ENCODE peak calls at places on chromosome 16, in seven cellular contexts. One of them, this sample, is unnamed.

GRCh38 chr16:51607202-51607756 is 456.2 kb upstream of the SALL1 start:
- DNase-seq in stimulated activated CD8-positive, alpha-beta memory T cell treated with anti-CD3 and anti-CD28 coated beads, Interleukin-4, amount 100 ng/mL, for 1 hour: no peak
- DNase-seq in activated naive CD4-positive, alpha-beta T cell: no peak
- DNase-seq in choroid plexus epithelial cell: no peak
- DNase-seq in kidney tubule cell: no peak
- DNase-seq in NT2/D1: no peak
- DNase-seq in amygdala: no peak
- DNase-seq in this sample: no peak

GRCh38 chr16:10681310-10682308 is 13.1 kb downstream of the TEKT5 start:
- DNase-seq in stimulated activated CD8-positive, alpha-beta memory T cell treated with anti-CD3 and anti-CD28 coated beads, Interleukin-4, amount 100 ng/mL, for 1 hour: no peak
- DNase-seq in activated naive CD4-positive, alpha-beta T cell: no peak
- DNase-seq in choroid plexus epithelial cell: no peak
- DNase-seq in kidney tubule cell: no peak
- DNase-seq in NT2/D1: no peak
- DNase-seq in amygdala: no peak
- DNase-seq in this sample: no peak

GRCh38 chr16:84941916-84942315 is 69.4 kb downstream of the ZDHHC7 start:
- DNase-seq in stimulated activated CD8-positive, alpha-beta memory T cell treated with anti-CD3 and anti-CD28 coated beads, Interleukin-4, amount 100 ng/mL, for 1 hour: no peak
- DNase-seq in activated naive CD4-positive, alpha-beta T cell: no peak
- DNase-seq in choroid plexus epithelial cell: peak
- DNase-seq in kidney tubule cell: no peak
- DNase-seq in NT2/D1: no peak
- DNase-seq in amygdala: no peak
- DNase-seq in this sample: no peak

GRCh38 chr16:88659160-88659559 is 3.7 kb downstream of the MVD start:
- DNase-seq in stimulated activated CD8-positive, alpha-beta memory T cell treated with anti-CD3 and anti-CD28 coated beads, Interleukin-4, amount 100 ng/mL, for 1 hour: no peak
- DNase-seq in activated naive CD4-positive, alpha-beta T cell: no peak
- DNase-seq in choroid plexus epithelial cell: no peak
- DNase-seq in kidney tubule cell: no peak
- DNase-seq in NT2/D1: no peak
- DNase-seq in amygdala: no peak
- DNase-seq in this sample: no peak

GRCh38 chr16:86965840-86966239 is 351.4 kb downstream of the C16orf95 start:
- DNase-seq in stimulated activated CD8-positive, alpha-beta memory T cell treated with anti-CD3 and anti-CD28 coated beads, Interleukin-4, amount 100 ng/mL, for 1 hour: no peak
- DNase-seq in activated naive CD4-positive, alpha-beta T cell: no peak
- DNase-seq in choroid plexus epithelial cell: no peak
- DNase-seq in kidney tubule cell: no peak
- DNase-seq in NT2/D1: no peak
- DNase-seq in amygdala: no peak
- DNase-seq in this sample: no peak

GRCh38 chr16:67651847-67652246 is 6.9 kb downstream of the CARMIL2 start:
- DNase-seq in stimulated activated CD8-positive, alpha-beta memory T cell treated with anti-CD3 and anti-CD28 coated beads, Interleukin-4, amount 100 ng/mL, for 1 hour: no peak
- DNase-seq in activated naive CD4-positive, alpha-beta T cell: no peak
- DNase-seq in choroid plexus epithelial cell: no peak
- DNase-seq in kidney tubule cell: no peak
- DNase-seq in NT2/D1: no peak
- DNase-seq in amygdala: no peak
- DNase-seq in this sample: no peak

GRCh38 chr16:1723450-1724147 is 17.6 kb downstream of the MAPK8IP3 start:
- DNase-seq in stimulated activated CD8-positive, alpha-beta memory T cell treated with anti-CD3 and anti-CD28 coated beads, Interleukin-4, amount 100 ng/mL, for 1 hour: no peak
- DNase-seq in activated naive CD4-positive, alpha-beta T cell: no peak
- DNase-seq in choroid plexus epithelial cell: peak
- DNase-seq in kidney tubule cell: peak
- DNase-seq in NT2/D1: no peak
- DNase-seq in amygdala: no peak
- DNase-seq in this sample: no peak

GRCh38 chr16:65068151-65068740 is 53.6 kb downstream of the CDH11 start:
- DNase-seq in stimulated activated CD8-positive, alpha-beta memory T cell treated with anti-CD3 and anti-CD28 coated beads, Interleukin-4, amount 100 ng/mL, for 1 hour: no peak
- DNase-seq in activated naive CD4-positive, alpha-beta T cell: no peak
- DNase-seq in choroid plexus epithelial cell: peak
- DNase-seq in kidney tubule cell: peak
- DNase-seq in NT2/D1: no peak
- DNase-seq in amygdala: no peak
- DNase-seq in this sample: no peak

GRCh38 chr16:85733155-85733838 is 17.6 kb downstream of the C16orf74 start:
- DNase-seq in stimulated activated CD8-positive, alpha-beta memory T cell treated with anti-CD3 and anti-CD28 coated beads, Interleukin-4, amount 100 ng/mL, for 1 hour: no peak
- DNase-seq in activated naive CD4-positive, alpha-beta T cell: no peak
- DNase-seq in choroid plexus epithelial cell: peak
- DNase-seq in kidney tubule cell: no peak
- DNase-seq in NT2/D1: no peak
- DNase-seq in amygdala: no peak
- DNase-seq in this sample: no peak

GRCh38 chr16:19701091-19701490 is 16.9 kb downstream of the KNOP1 start:
- DNase-seq in stimulated activated CD8-positive, alpha-beta memory T cell treated with anti-CD3 and anti-CD28 coated beads, Interleukin-4, amount 100 ng/mL, for 1 hour: no peak
- DNase-seq in activated naive CD4-positive, alpha-beta T cell: no peak
- DNase-seq in choroid plexus epithelial cell: peak
- DNase-seq in kidney tubule cell: no peak
- DNase-seq in NT2/D1: no peak
- DNase-seq in amygdala: no peak
- DNase-seq in this sample: no peak

GRCh38 chr16:22092143-22092933 is at the start of gene VWA3A:
- DNase-seq in stimulated activated CD8-positive, alpha-beta memory T cell treated with anti-CD3 and anti-CD28 coated beads, Interleukin-4, amount 100 ng/mL, for 1 hour: no peak
- DNase-seq in activated naive CD4-positive, alpha-beta T cell: no peak
- DNase-seq in choroid plexus epithelial cell: peak
- DNase-seq in kidney tubule cell: peak
- DNase-seq in NT2/D1: no peak
- DNase-seq in amygdala: no peak
- DNase-seq in this sample: no peak

GRCh38 chr16:1336619-1337018 is 3.2 kb downstream of the BAIAP3 start:
- DNase-seq in stimulated activated CD8-positive, alpha-beta memory T cell treated with anti-CD3 and anti-CD28 coated beads, Interleukin-4, amount 100 ng/mL, for 1 hour: no peak
- DNase-seq in activated naive CD4-positive, alpha-beta T cell: no peak
- DNase-seq in choroid plexus epithelial cell: no peak
- DNase-seq in kidney tubule cell: no peak
- DNase-seq in NT2/D1: no peak
- DNase-seq in amygdala: no peak
- DNase-seq in this sample: no peak

GRCh38 chr16:68298312-68298711 is 12.4 kb downstream of the SLC7A6OS start:
- DNase-seq in stimulated activated CD8-positive, alpha-beta memory T cell treated with anti-CD3 and anti-CD28 coated beads, Interleukin-4, amount 100 ng/mL, for 1 hour: no peak
- DNase-seq in activated naive CD4-positive, alpha-beta T cell: no peak
- DNase-seq in choroid plexus epithelial cell: no peak
- DNase-seq in kidney tubule cell: no peak
- DNase-seq in NT2/D1: no peak
- DNase-seq in amygdala: no peak
- DNase-seq in this sample: no peak

GRCh38 chr16:57635266-57636097 is 7.1 kb downstream of the ADGRG1 start:
- DNase-seq in stimulated activated CD8-positive, alpha-beta memory T cell treated with anti-CD3 and anti-CD28 coated beads, Interleukin-4, amount 100 ng/mL, for 1 hour: no peak
- DNase-seq in activated naive CD4-positive, alpha-beta T cell: no peak
- DNase-seq in choroid plexus epithelial cell: no peak
- DNase-seq in kidney tubule cell: peak
- DNase-seq in NT2/D1: no peak
- DNase-seq in amygdala: no peak
- DNase-seq in this sample: no peak

GRCh38 chr16:1870365-1871082 is 1.4 kb downstream of the MEIOB start:
- DNase-seq in stimulated activated CD8-positive, alpha-beta memory T cell treated with anti-CD3 and anti-CD28 coated beads, Interleukin-4, amount 100 ng/mL, for 1 hour: no peak
- DNase-seq in activated naive CD4-positive, alpha-beta T cell: no peak
- DNase-seq in choroid plexus epithelial cell: peak
- DNase-seq in kidney tubule cell: peak
- DNase-seq in NT2/D1: no peak
- DNase-seq in amygdala: no peak
- DNase-seq in this sample: no peak

GRCh38 chr16:22204091-22204655 is 1.9 kb upstream of the EEF2K start:
- DNase-seq in stimulated activated CD8-positive, alpha-beta memory T cell treated with anti-CD3 and anti-CD28 coated beads, Interleukin-4, amount 100 ng/mL, for 1 hour: no peak
- DNase-seq in activated naive CD4-positive, alpha-beta T cell: no peak
- DNase-seq in choroid plexus epithelial cell: no peak
- DNase-seq in kidney tubule cell: no peak
- DNase-seq in NT2/D1: no peak
- DNase-seq in amygdala: no peak
- DNase-seq in this sample: no peak

GRCh38 chr16:1153480-1154160 is 714 bp downstream of the CACNA1H start:
- DNase-seq in stimulated activated CD8-positive, alpha-beta memory T cell treated with anti-CD3 and anti-CD28 coated beads, Interleukin-4, amount 100 ng/mL, for 1 hour: no peak
- DNase-seq in activated naive CD4-positive, alpha-beta T cell: no peak
- DNase-seq in choroid plexus epithelial cell: no peak
- DNase-seq in kidney tubule cell: no peak
- DNase-seq in NT2/D1: no peak
- DNase-seq in amygdala: no peak
- DNase-seq in this sample: no peak

GRCh38 chr16:28845173-28846079 is 722 bp downstream of the TUFM start:
- DNase-seq in stimulated activated CD8-positive, alpha-beta memory T cell treated with anti-CD3 and anti-CD28 coated beads, Interleukin-4, amount 100 ng/mL, for 1 hour: no peak
- DNase-seq in activated naive CD4-positive, alpha-beta T cell: no peak
- DNase-seq in choroid plexus epithelial cell: peak
- DNase-seq in kidney tubule cell: peak
- DNase-seq in NT2/D1: no peak
- DNase-seq in amygdala: no peak
- DNase-seq in this sample: no peak

GRCh38 chr16:79653337-79654000 is 52.9 kb upstream of the MAF start:
- DNase-seq in stimulated activated CD8-positive, alpha-beta memory T cell treated with anti-CD3 and anti-CD28 coated beads, Interleukin-4, amount 100 ng/mL, for 1 hour: no peak
- DNase-seq in activated naive CD4-positive, alpha-beta T cell: no peak
- DNase-seq in choroid plexus epithelial cell: peak
- DNase-seq in kidney tubule cell: no peak
- DNase-seq in NT2/D1: no peak
- DNase-seq in amygdala: no peak
- DNase-seq in this sample: no peak

GRCh38 chr16:75192606-75193264 is 14.2 kb downstream of the CTRB2 start:
- DNase-seq in stimulated activated CD8-positive, alpha-beta memory T cell treated with anti-CD3 and anti-CD28 coated beads, Interleukin-4, amount 100 ng/mL, for 1 hour: no peak
- DNase-seq in activated naive CD4-positive, alpha-beta T cell: no peak
- DNase-seq in choroid plexus epithelial cell: no peak
- DNase-seq in kidney tubule cell: peak
- DNase-seq in NT2/D1: no peak
- DNase-seq in amygdala: no peak
- DNase-seq in this sample: no peak

GRCh38 chr16:54504372-54504771 is 217.8 kb upstream of the IRX3 start:
- DNase-seq in stimulated activated CD8-positive, alpha-beta memory T cell treated with anti-CD3 and anti-CD28 coated beads, Interleukin-4, amount 100 ng/mL, for 1 hour: no peak
- DNase-seq in activated naive CD4-positive, alpha-beta T cell: no peak
- DNase-seq in choroid plexus epithelial cell: peak
- DNase-seq in kidney tubule cell: no peak
- DNase-seq in NT2/D1: no peak
- DNase-seq in amygdala: no peak
- DNase-seq in this sample: no peak

GRCh38 chr16:52953215-52953614 is 99.5 kb downstream of the CHD9NB start:
- DNase-seq in stimulated activated CD8-positive, alpha-beta memory T cell treated with anti-CD3 and anti-CD28 coated beads, Interleukin-4, amount 100 ng/mL, for 1 hour: no peak
- DNase-seq in activated naive CD4-positive, alpha-beta T cell: no peak
- DNase-seq in choroid plexus epithelial cell: no peak
- DNase-seq in kidney tubule cell: peak
- DNase-seq in NT2/D1: no peak
- DNase-seq in amygdala: no peak
- DNase-seq in this sample: no peak

GRCh38 chr16:73390936-73391335 is 343.0 kb upstream of the ZFHX3 start:
- DNase-seq in stimulated activated CD8-positive, alpha-beta memory T cell treated with anti-CD3 and anti-CD28 coated beads, Interleukin-4, amount 100 ng/mL, for 1 hour: no peak
- DNase-seq in activated naive CD4-positive, alpha-beta T cell: no peak
- DNase-seq in choroid plexus epithelial cell: no peak
- DNase-seq in kidney tubule cell: peak
- DNase-seq in NT2/D1: no peak
- DNase-seq in amygdala: no peak
- DNase-seq in this sample: no peak

GRCh38 chr16:26316683-26317464 is 625.1 kb downstream of the HS3ST4 start:
- DNase-seq in stimulated activated CD8-positive, alpha-beta memory T cell treated with anti-CD3 and anti-CD28 coated beads, Interleukin-4, amount 100 ng/mL, for 1 hour: no peak
- DNase-seq in activated naive CD4-positive, alpha-beta T cell: no peak
- DNase-seq in choroid plexus epithelial cell: no peak
- DNase-seq in kidney tubule cell: no peak
- DNase-seq in NT2/D1: peak
- DNase-seq in amygdala: no peak
- DNase-seq in this sample: no peak

GRCh38 chr16:85202631-85203461 is 90.6 kb upstream of the CIBAR2 start:
- DNase-seq in stimulated activated CD8-positive, alpha-beta memory T cell treated with anti-CD3 and anti-CD28 coated beads, Interleukin-4, amount 100 ng/mL, for 1 hour: no peak
- DNase-seq in activated naive CD4-positive, alpha-beta T cell: no peak
- DNase-seq in choroid plexus epithelial cell: peak
- DNase-seq in kidney tubule cell: no peak
- DNase-seq in NT2/D1: peak
- DNase-seq in amygdala: peak
- DNase-seq in this sample: no peak

GRCh38 chr16:57422026-57422944 is 17.7 kb downstream of the CCL17 start:
- DNase-seq in stimulated activated CD8-positive, alpha-beta memory T cell treated with anti-CD3 and anti-CD28 coated beads, Interleukin-4, amount 100 ng/mL, for 1 hour: no peak
- DNase-seq in activated naive CD4-positive, alpha-beta T cell: no peak
- DNase-seq in choroid plexus epithelial cell: peak
- DNase-seq in kidney tubule cell: peak
- DNase-seq in NT2/D1: no peak
- DNase-seq in amygdala: no peak
- DNase-seq in this sample: peak

GRCh38 chr16:82703156-82703555 is 76.4 kb downstream of the CDH13 start:
- DNase-seq in stimulated activated CD8-positive, alpha-beta memory T cell treated with anti-CD3 and anti-CD28 coated beads, Interleukin-4, amount 100 ng/mL, for 1 hour: no peak
- DNase-seq in activated naive CD4-positive, alpha-beta T cell: no peak
- DNase-seq in choroid plexus epithelial cell: no peak
- DNase-seq in kidney tubule cell: no peak
- DNase-seq in NT2/D1: no peak
- DNase-seq in amygdala: no peak
- DNase-seq in this sample: no peak